ENCODE peak calls at places on chromosomes 2 and 18, in six cellular contexts. J is HEK293T, L is hepatic stellate cell, R is B cell, C is AG20443, V is H54. U is an unnamed sample.

GRCh38 chr2:186639939-186640338 is 50.1 kb downstream of the ITGAV start:
- DNase-seq in J (no peak), L (no peak), R (no peak), C (no peak), V (no peak), U (peak; percentile 27)

GRCh38 chr2:219230201-219230540 is 565 bp downstream of the ANKZF1 start:
- DNase-seq in J (peak; percentile 47), L (peak; percentile 45), R (peak; percentile 44), C (peak; percentile 58), V (peak; percentile 49), U (peak; percentile 61)

GRCh38 chr18:48817021-48817461 is 133.7 kb downstream of the SMAD7 start:
- DNase-seq in J (no peak), L (no peak), R (no peak), C (no peak), V (no peak), U (no peak)

GRCh38 chr2:237674731-237675276 is 47.4 kb downstream of the LRRFIP1 start:
- DNase-seq in J (no peak), L (peak; percentile 85), R (peak; percentile 93), C (peak; percentile 81), V (peak; percentile 74), U (peak; percentile 83)

GRCh38 chr2:217632036-217632435 is 370.8 kb downstream of the TNS1 start:
- DNase-seq in J (no peak), L (no peak), R (no peak), C (no peak), V (no peak), U (no peak)

GRCh38 chr2:96214554-96214953 is 5.9 kb upstream of the STARD7 start:
- DNase-seq in J (no peak), L (no peak), R (no peak), C (no peak), V (no peak), U (no peak)

GRCh38 chr2:218406949-218407703 is 7.5 kb downstream of the CTDSP1 start:
- DNase-seq in J (no peak), L (peak; percentile 37), R (peak; percentile 39), C (peak; percentile 48), V (no peak), U (no peak)

GRCh38 chr18:39596216-39596615 is 2030.6 kb upstream of the CELF4 start:
- DNase-seq in J (no peak), L (no peak), R (no peak), C (no peak), V (no peak), U (no peak)

GRCh38 chr18:31723998-31724711 is 36.5 kb downstream of the SLC25A52 start:
- DNase-seq in J (no peak), L (no peak), R (no peak), C (peak; percentile 21), V (no peak), U (peak; percentile 59)

GRCh38 chr2:30807249-30807648 is at the start of gene CAPN13:
- DNase-seq in J (no peak), L (no peak), R (no peak), C (no peak), V (no peak), U (no peak)

GRCh38 chr2:146623771-146624170 is 1221.1 kb upstream of the ACVR2A start:
- DNase-seq in J (no peak), L (no peak), R (no peak), C (no peak), V (no peak), U (no peak)

GRCh38 chr2:232937278-232937906 is 67.3 kb downstream of the SNORC start:
- DNase-seq in J (no peak), L (peak; percentile 57), R (no peak), C (peak; percentile 82), V (peak; percentile 71), U (no peak)

GRCh38 chr2:164967781-164968228 is 12.5 kb upstream of the SLC38A11 start:
- DNase-seq in J (no peak), L (peak; percentile 29), R (no peak), C (peak; percentile 35), V (no peak), U (no peak)

GRCh38 chr18:8522756-8523155 is 86.5 kb upstream of the RAB12 start:
- DNase-seq in J (no peak), L (no peak), R (no peak), C (no peak), V (no peak), U (no peak)

GRCh38 chr2:101517753-101518152 is 42.8 kb upstream of the RFX8 start:
- DNase-seq in J (no peak), L (no peak), R (no peak), C (peak; percentile 27), V (no peak), U (no peak)

GRCh38 chr2:44941551-44942234 is at the start of gene SIX3:
- DNase-seq in J (no peak), L (no peak), R (peak; percentile 74), C (no peak), V (no peak), U (peak; percentile 76)

GRCh38 chr2:31199206-31199605 is 18.1 kb downstream of the CAPN14 start:
- DNase-seq in J (no peak), L (no peak), R (no peak), C (no peak), V (no peak), U (no peak)

GRCh38 chr2:75466708-75467311 is 93.9 kb downstream of the EVA1A start:
- DNase-seq in J (peak; percentile 63), L (peak; percentile 14), R (peak; percentile 48), C (peak; percentile 38), V (no peak), U (peak; percentile 24)

GRCh38 chr2:149761611-149762010 is 174.0 kb upstream of the MMADHC start:
- DNase-seq in J (no peak), L (no peak), R (no peak), C (no peak), V (no peak), U (no peak)

GRCh38 chr2:26080356-26080755 is 46.5 kb downstream of the RAB10 start:
- DNase-seq in J (no peak), L (peak; percentile 8), R (no peak), C (no peak), V (no peak), U (no peak)

GRCh38 chr2:196167666-196168065 is 3.7 kb downstream of the STK17B start:
- DNase-seq in J (no peak), L (no peak), R (no peak), C (no peak), V (no peak), U (no peak)

GRCh38 chr2:98771771-98772521 is 41.0 kb upstream of the MGAT4A start:
- DNase-seq in J (no peak), L (no peak), R (peak; percentile 46), C (no peak), V (no peak), U (no peak)

GRCh38 chr2:235595420-235596010 is 101.7 kb downstream of the AGAP1 start:
- DNase-seq in J (peak; percentile 57), L (peak; percentile 74), R (peak; percentile 10), C (peak; percentile 78), V (peak; percentile 33), U (peak; percentile 74)

GRCh38 chr2:235170536-235171510 is 219.0 kb downstream of the SH3BP4 start:
- DNase-seq in J (peak; percentile 50), L (peak; percentile 69), R (no peak), C (peak; percentile 87), V (peak; percentile 78), U (no peak)

GRCh38 chr2:212441141-212441540 is 97.5 kb downstream of the ERBB4 start:
- DNase-seq in J (no peak), L (no peak), R (no peak), C (no peak), V (no peak), U (no peak)

GRCh38 chr18:14976736-14977430 is 228.9 kb downstream of the ANKRD30B start:
- DNase-seq in J (no peak), L (no peak), R (no peak), C (peak; percentile 58), V (peak; percentile 28), U (no peak)

GRCh38 chr18:59959079-59959478 is 59.3 kb downstream of the PMAIP1 start:
- DNase-seq in J (no peak), L (no peak), R (no peak), C (no peak), V (no peak), U (no peak)

GRCh38 chr2:151851761-151852160 is 23.5 kb upstream of the ARL5A start:
- DNase-seq in J (peak; percentile 35), L (no peak), R (no peak), C (peak; percentile 20), V (no peak), U (no peak)

GRCh38 chr2:216827073-216827725 is 32.7 kb downstream of the TNP1 start:
- DNase-seq in J (no peak), L (peak; percentile 12), R (no peak), C (peak; percentile 32), V (no peak), U (no peak)